ENCODE peak calls at places on chromosomes 16 and 17, in five cellular contexts. X, B, A, P and S are unnamed samples.

GRCh38 chr17:44110011-44110686 is 13.3 kb downstream of the HDAC5 start:
- DNase-seq in X (no peak), B (no peak), A (no peak), P (no peak), S (no peak)

GRCh38 chr17:1561420-1562177 is 993 bp downstream of the PITPNA start:
- DNase-seq in X (peak), B (no peak), A (no peak), P (no peak), S (no peak)

GRCh38 chr16:35664091-35664693 is 2204.8 kb downstream of the TP53TG3F start:
- DNase-seq in X (no peak), B (no peak), A (no peak), P (no peak), S (no peak)

GRCh38 chr16:62041401-62041800 is 5.2 kb upstream of the CDH8 start:
- DNase-seq in X (no peak), B (no peak), A (peak), P (no peak), S (no peak)

GRCh38 chr16:81181013-81181720 is 57.3 kb upstream of the BCO1 start:
- DNase-seq in X (peak), B (peak), A (peak), P (peak), S (peak)

GRCh38 chr16:275786-276232 is at the start of gene RGS11:
- DNase-seq in X (no peak), B (no peak), A (no peak), P (no peak), S (no peak)

GRCh38 chr17:80071116-80071980 is 30.0 kb upstream of the GAA start:
- DNase-seq in X (peak), B (peak), A (no peak), P (peak), S (peak)

GRCh38 chr16:31002810-31003209 is 7.6 kb downstream of the STX1B start:
- DNase-seq in X (no peak), B (no peak), A (no peak), P (no peak), S (no peak)

GRCh38 chr17:65809366-65809765 is 247.9 kb upstream of the AXIN2 start:
- DNase-seq in X (no peak), B (no peak), A (no peak), P (no peak), S (no peak)

GRCh38 chr17:38980455-38981217 is 13.4 kb upstream of the FBXO47 start:
- DNase-seq in X (no peak), B (no peak), A (no peak), P (peak), S (no peak)

GRCh38 chr17:39841202-39841601 is 22.9 kb downstream of the IKZF3 start:
- DNase-seq in X (no peak), B (no peak), A (no peak), P (no peak), S (no peak)

GRCh38 chr17:69575346-69575761 is 160.9 kb downstream of the MAP2K6 start:
- DNase-seq in X (no peak), B (no peak), A (peak), P (peak), S (peak)

GRCh38 chr17:49845210-49845782 is 2.6 kb downstream of the TAC4 start:
- DNase-seq in X (no peak), B (no peak), A (no peak), P (peak), S (no peak)

GRCh38 chr17:50589112-50589712 is 28.7 kb downstream of the CACNA1G start:
- DNase-seq in X (no peak), B (no peak), A (no peak), P (peak), S (no peak)

GRCh38 chr16:10619271-10619849 is 39.0 kb upstream of the EMP2 start:
- DNase-seq in X (peak), B (peak), A (no peak), P (no peak), S (no peak)

GRCh38 chr17:2029911-2030778 is at the start of gene DPH1:
- DNase-seq in X (peak), B (peak), A (peak), P (peak), S (peak)

GRCh38 chr17:19750835-19751234 is 2.7 kb upstream of the ALDH3A1 start:
- DNase-seq in X (no peak), B (no peak), A (no peak), P (no peak), S (no peak)

GRCh38 chr17:61833536-61834203 is 29.7 kb downstream of the BRIP1 start:
- DNase-seq in X (no peak), B (no peak), A (peak), P (peak), S (no peak)

GRCh38 chr16:22726868-22727267 is 87.1 kb upstream of the HS3ST2 start:
- DNase-seq in X (no peak), B (no peak), A (no peak), P (no peak), S (no peak)

GRCh38 chr16:46858151-46858550 is 26.0 kb upstream of the GPT2 start:
- DNase-seq in X (no peak), B (no peak), A (no peak), P (no peak), S (no peak)

GRCh38 chr17:7781467-7781866 is 52.5 kb upstream of the KDM6B start:
- DNase-seq in X (no peak), B (no peak), A (no peak), P (peak), S (no peak)

GRCh38 chr17:65093930-65094329 is 37.4 kb upstream of the GNA13 start:
- DNase-seq in X (no peak), B (no peak), A (no peak), P (no peak), S (no peak)

GRCh38 chr16:12123462-12123861 is 146.9 kb downstream of the SNX29 start:
- DNase-seq in X (no peak), B (no peak), A (no peak), P (no peak), S (no peak)

GRCh38 chr17:62876063-62876462 is 67.9 kb upstream of the MARCHF10 start:
- DNase-seq in X (no peak), B (no peak), A (no peak), P (peak), S (no peak)

GRCh38 chr16:31711344-31711845 is 162.2 kb upstream of the ZNF267 start:
- DNase-seq in X (no peak), B (no peak), A (no peak), P (no peak), S (no peak)

GRCh38 chr17:20116683-20117309 is 107.6 kb downstream of the SPECC1 start:
- DNase-seq in X (peak), B (peak), A (peak), P (peak), S (no peak)

GRCh38 chr17:81927145-81927652 is 336 bp downstream of the MAFG start:
- DNase-seq in X (no peak), B (no peak), A (no peak), P (no peak), S (no peak)

GRCh38 chr17:44108440-44109311 is 14.8 kb downstream of the HDAC5 start:
- DNase-seq in X (peak), B (peak), A (peak), P (peak), S (peak)

GRCh38 chr16:66014221-66014620 is 352.3 kb upstream of the CDH5 start:
- DNase-seq in X (no peak), B (no peak), A (no peak), P (no peak), S (no peak)

GRCh38 chr17:15966879-15967248 is 21.9 kb downstream of the ADORA2B start:
- DNase-seq in X (no peak), B (peak), A (no peak), P (no peak), S (no peak)

GRCh38 chr17:78924481-78925151 is 571 bp downstream of the TIMP2 start:
- DNase-seq in X (no peak), B (no peak), A (no peak), P (peak), S (no peak)

GRCh38 chr16:56589141-56590039 is at the start of gene MT3:
- DNase-seq in X (peak), B (peak), A (no peak), P (no peak), S (no peak)

GRCh38 chr16:72560617-72561016 is 388.7 kb upstream of the PMFBP1 start:
- DNase-seq in X (no peak), B (no peak), A (no peak), P (peak), S (no peak)

GRCh38 chr17:28925912-28926365 is 23.1 kb upstream of the DHRS13 start:
- DNase-seq in X (no peak), B (no peak), A (peak), P (peak), S (no peak)

GRCh38 chr16:68005786-68006286 is 6.6 kb upstream of the DPEP2 start:
- DNase-seq in X (no peak), B (peak), A (no peak), P (no peak), S (no peak)

GRCh38 chr16:350203-350602 is 2.3 kb downstream of the AXIN1 start:
- DNase-seq in X (no peak), B (peak), A (no peak), P (no peak), S (no peak)

GRCh38 chr16:51939371-51940005 is 607.5 kb downstream of the TOX3 start:
- DNase-seq in X (no peak), B (no peak), A (no peak), P (no peak), S (no peak)

GRCh38 chr17:77233635-77234334 is 93.0 kb downstream of the SEC14L1 start:
- DNase-seq in X (no peak), B (peak), A (peak), P (peak), S (no peak)

DNA sequence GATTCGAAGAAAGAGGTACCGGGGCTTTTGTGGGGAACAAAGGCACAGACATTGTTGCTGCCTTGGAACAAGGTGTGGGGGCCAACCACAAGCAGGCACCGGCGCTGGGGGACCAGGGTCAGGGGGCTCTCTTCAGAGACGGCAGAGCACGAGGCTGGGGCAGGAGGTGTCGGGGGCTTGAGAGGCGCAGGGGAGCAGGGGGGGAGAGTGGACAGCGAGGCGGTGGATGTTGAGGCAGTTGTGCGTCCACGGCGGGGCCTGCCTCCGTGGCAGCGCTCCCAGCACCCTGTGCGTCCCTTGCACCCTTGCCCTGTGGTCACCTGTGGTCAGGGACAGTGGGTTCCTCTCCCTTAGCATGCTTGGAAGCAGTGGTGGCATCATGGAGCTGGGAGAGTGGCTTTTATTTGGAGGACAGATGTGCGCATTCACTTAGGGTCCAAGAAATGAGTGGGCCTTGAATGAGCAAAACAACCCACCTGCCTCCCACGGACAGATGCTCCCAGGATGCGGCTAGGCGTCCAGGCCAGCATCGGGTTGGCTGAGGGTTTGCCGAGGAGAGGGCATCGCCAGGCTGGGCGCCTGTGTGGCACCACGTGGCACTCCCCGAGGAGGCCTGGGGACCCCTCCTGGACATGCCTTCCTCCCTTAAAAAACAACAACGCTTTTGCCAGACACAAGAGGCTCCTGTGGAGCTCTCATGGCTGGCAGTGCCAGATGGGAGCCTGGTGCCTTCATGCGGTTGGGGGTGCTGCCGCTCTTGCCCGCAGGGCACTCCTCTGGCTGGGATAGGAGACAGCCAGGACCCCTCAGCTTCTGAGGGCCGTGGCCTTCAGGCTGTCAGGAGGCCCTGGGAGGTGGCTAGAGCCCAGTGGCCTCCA is 113.0 kb downstream of the BANP start:
- DNase-seq in X (no peak), B (no peak), A (no peak), P (no peak), S (no peak)
- H3K4me3 ChIP-seq in X (no peak), B (no peak), A (no peak), P (no peak), S (no peak)

DNA sequence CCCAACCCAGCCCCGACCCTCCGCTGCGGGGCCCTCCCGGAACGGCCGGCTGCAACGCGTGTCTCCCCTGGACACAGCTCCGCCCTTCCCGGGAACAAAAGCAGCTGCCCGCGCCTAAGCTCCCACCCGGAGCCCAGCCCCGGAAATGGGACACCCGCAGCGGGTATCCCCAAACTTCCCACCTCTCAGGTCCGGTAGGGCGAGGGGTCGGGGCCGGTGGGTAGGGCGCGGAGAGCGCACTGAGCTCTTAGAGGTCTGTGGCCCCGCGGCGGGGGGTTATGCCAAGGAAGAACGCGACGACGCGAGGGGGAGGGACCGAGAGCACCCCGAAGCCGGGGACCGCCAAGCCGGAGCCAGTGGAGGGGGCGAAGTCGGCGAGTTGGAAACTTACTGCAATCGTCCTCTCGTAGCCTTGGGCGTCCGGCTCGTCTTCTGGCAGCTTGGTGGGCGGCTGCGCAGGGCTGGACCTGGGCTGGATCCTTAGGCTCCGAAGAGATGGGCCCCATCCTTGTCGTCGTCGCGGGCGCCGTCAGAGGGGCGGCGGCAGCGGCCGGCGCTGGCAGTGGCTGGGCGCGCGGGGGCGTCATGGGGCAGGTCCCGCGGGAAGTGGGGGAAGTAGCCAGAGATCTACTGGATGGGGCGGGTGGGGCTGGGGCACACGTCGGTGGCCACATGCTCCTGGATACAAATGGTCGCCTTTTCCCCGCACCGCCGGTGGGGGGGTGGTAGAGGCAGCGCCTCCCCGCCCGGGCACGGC is 6.9 kb downstream of the USP6 start:
- DNase-seq in X (peak), B (peak), A (no peak), P (no peak), S (no peak)
- H3K4me3 ChIP-seq in X (no peak), B (peak), A (peak), P (peak), S (peak)

GRCh38 chr16:3212567-3212966 is 22.4 kb downstream of the ZNF200 start:
- DNase-seq in X (no peak), B (no peak), A (no peak), P (no peak), S (no peak)
- H3K4me3 ChIP-seq in X (no peak), B (no peak), A (no peak), P (no peak), S (no peak)

DNA sequence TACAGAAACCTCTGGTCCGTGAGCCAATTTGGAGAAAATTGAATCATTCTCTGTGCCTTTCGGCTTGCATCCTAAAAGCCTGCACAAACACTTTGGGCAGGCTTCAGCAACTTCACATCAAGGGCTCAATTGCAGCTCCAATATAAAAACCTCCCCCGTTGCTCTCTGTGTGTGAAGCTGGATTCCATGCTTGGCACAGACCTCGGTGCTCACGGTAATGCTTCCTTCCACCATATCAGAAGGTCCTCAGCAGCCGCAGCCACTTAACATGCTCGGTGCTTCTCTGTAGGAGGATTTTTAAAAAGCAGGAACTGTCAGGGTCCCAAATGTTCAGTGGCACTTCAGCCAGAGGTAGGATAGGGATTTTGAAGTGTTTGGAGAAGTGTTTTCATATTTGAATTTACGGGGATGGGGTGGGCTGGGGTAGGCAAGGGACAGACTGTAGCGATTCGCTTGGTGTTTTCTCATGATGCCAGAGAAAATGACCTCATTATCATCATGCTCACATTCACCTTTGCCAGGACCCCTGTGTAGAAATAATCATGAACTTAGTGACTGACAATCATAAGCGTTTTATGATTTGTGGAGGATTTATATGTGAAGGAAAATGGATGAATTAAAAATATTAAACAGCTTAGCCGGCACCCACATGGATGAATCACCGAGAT is 84.6 kb downstream of the WWOX start:
- DNase-seq in X (no peak), B (no peak), A (no peak), P (no peak), S (no peak)
- H3K4me3 ChIP-seq in X (no peak), B (no peak), A (peak), P (no peak), S (no peak)